ENCODE peak calls at places on chromosomes 11 and 22, in four cellular contexts. F is adrenal gland, L is mammary epithelial cell, U is heart left ventricle. R is an unnamed sample.

GRCh38 chr11:112826026-112826425 is 135.2 kb upstream of the NCAM1 start:
- DNase-seq in U (no peak), F (no peak), L (no peak), R (no peak)

GRCh38 chr11:30861506-30861905 is 275.4 kb upstream of the MPPED2 start:
- DNase-seq in U (no peak), L (no peak), F (no peak), R (no peak)

GRCh38 chr11:76962583-76963416 is 71.4 kb upstream of the B3GNT6 start:
- DNase-seq in F (no peak), U (no peak), L (no peak), R (no peak)

GRCh38 chr22:50136431-50137047 is 34.0 kb upstream of the PANX2 start:
- DNase-seq in F (no peak), L (peak), U (no peak), R (no peak)

GRCh38 chr22:45376703-45377102 is 36.7 kb downstream of the SMC1B start:
- DNase-seq in L (no peak), F (peak), U (no peak), R (no peak)

GRCh38 chr11:116035972-116036371 is 531.8 kb upstream of the CADM1 start:
- DNase-seq in U (no peak), L (no peak), F (no peak), R (no peak)

GRCh38 chr11:92314499-92314898 is 89.9 kb downstream of the FAT3 start:
- DNase-seq in U (no peak), L (no peak), F (no peak), R (no peak)

GRCh38 chr11:69274531-69275016 is 19.4 kb upstream of the MYEOV start:
- DNase-seq in L (peak), U (no peak), F (no peak), R (no peak)

GRCh38 chr11:58494096-58494495 is 13.8 kb downstream of the OR5B21 start:
- DNase-seq in L (peak), F (no peak), U (no peak), R (peak)

GRCh38 chr11:35232961-35233360 is 94.0 kb downstream of the CD44 start:
- DNase-seq in U (no peak), L (no peak), F (no peak), R (no peak)

GRCh38 chr11:35234836-35235235 is 95.9 kb downstream of the CD44 start:
- DNase-seq in F (no peak), U (no peak), L (no peak), R (peak)

GRCh38 chr11:35227551-35228341 is 88.8 kb downstream of the CD44 start:
- DNase-seq in L (no peak), F (no peak), U (no peak), R (no peak)

GRCh38 chr11:35235498-35235897 is 96.5 kb downstream of the CD44 start:
- DNase-seq in F (no peak), L (no peak), U (no peak), R (no peak)

GRCh38 chr11:35231074-35231473 is 92.1 kb downstream of the CD44 start:
- DNase-seq in F (no peak), L (no peak), U (no peak), R (no peak)
- H3K27ac ChIP-seq in F (no peak), L (no peak), U (no peak), R (no peak)

GRCh38 chr11:44731685-44732411 is 5.1 kb downstream of the TSPAN18 start:
- DNase-seq in F (peak), U (no peak), L (no peak), R (no peak)

GRCh38 chr11:44733877-44734276 is 7.1 kb downstream of the TSPAN18 start:
- DNase-seq in F (no peak), U (no peak), L (no peak), R (no peak)

GRCh38 chr11:44734982-44735381 is 8.2 kb downstream of the TSPAN18 start:
- DNase-seq in L (no peak), U (no peak), F (no peak), R (no peak)

GRCh38 chr11:44730775-44731174 is 4.0 kb downstream of the TSPAN18 start:
- DNase-seq in L (no peak), U (no peak), F (no peak), R (no peak)

DNA sequence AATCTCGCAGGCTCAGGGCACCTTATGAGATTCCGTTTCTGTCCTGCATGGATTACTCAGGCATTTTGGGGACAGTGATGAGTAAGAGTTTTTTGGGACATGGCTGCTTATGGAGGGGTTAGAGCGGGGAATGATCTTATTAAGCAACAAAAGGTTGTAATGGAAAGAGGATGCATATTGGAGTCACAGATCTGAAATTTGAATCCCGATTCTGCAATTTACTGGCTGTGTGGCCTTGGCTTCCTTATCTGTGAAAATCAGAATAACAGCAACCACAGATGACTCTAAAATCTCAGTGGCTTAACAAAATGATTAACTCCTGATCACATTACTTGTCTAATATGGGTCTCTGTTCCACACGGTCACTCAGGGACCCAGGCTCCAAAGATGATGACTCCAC is 5.8 kb downstream of the TSPAN18 start:
- DNase-seq in F (peak), U (no peak), L (no peak), R (no peak)
- H3K27ac ChIP-seq in F (peak), U (no peak), L (no peak), R (no peak)

DNA sequence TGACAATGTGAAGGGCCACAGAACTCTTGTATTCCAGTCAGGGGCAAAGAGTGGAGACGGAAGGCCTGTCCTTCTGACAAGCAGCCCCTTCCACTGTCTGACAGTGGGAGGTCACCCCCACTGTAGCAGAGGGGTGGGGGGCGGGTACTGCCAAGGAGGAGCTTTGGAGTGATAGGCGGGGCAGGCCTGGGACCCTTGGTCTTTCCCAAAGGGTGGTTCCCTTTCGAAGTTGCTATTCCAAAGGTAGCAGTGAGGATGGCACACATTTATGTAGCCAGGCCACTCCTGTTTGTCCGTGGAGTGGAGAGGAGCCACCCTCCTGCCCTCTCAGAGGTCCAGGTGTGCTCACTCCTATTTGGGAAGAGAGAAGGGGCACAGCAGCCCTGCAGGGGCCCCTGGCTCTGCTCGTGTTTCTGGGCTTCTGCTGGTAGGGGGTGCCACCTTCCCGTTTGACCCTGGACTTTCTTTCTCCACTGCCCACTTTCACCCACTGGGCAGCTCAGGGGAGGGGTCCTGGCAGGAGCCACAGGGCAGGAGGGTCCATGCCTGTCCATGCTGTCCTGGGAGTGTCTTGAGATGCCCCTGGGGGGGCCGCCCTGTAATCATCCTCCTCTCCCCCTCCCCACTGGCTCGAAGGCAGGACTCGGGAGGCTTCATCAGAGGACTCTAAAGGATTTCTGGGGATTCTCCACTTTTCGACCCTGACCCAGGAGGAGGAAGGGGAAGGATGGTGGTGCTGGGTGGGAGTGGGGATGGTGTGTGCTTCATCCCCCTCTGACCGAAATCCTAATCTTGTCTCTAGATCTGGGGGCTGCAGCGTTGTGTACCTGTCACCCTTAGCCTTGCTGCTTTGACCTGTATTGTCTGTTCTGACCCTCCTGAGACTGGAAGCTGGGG is 994 bp downstream of the TAGLN start:
- DNase-seq in F (no peak), L (no peak), U (peak), R (no peak)
- H3K27ac ChIP-seq in F (peak), L (no peak), U (peak), R (peak)

GRCh38 chr11:117861151-117862018 is 15.1 kb downstream of the FXYD6 start:
- DNase-seq in U (peak), L (no peak), F (no peak), R (no peak)
- H3K27ac ChIP-seq in U (peak), L (no peak), F (peak), R (no peak)

GRCh38 chr11:12083380-12083779 is 27.0 kb upstream of the MICAL2 start:
- DNase-seq in U (no peak), F (no peak), L (no peak), R (no peak)
- H3K27ac ChIP-seq in U (no peak), F (no peak), L (no peak), R (peak)

GRCh38 chr22:24265734-24266133 is 4.9 kb upstream of the SPECC1L start:
- DNase-seq in L (no peak), U (no peak), F (no peak), R (no peak)
- H3K27ac ChIP-seq in L (no peak), U (no peak), F (no peak), R (no peak)

GRCh38 chr11:120540744-120541143 is 29.2 kb downstream of the GRIK4 start:
- DNase-seq in F (no peak), L (no peak), U (no peak), R (peak)
- H3K27ac ChIP-seq in F (no peak), L (no peak), U (no peak), R (no peak)

GRCh38 chr22:38148252-38148651 is 33.4 kb downstream of the PLA2G6 start:
- DNase-seq in F (no peak), U (no peak), L (peak), R (peak)
- H3K27ac ChIP-seq in F (no peak), U (no peak), L (peak), R (no peak)

GRCh38 chr11:74683279-74683871 is 47.9 kb downstream of the CHRDL2 start:
- DNase-seq in U (no peak), L (no peak), F (peak), R (no peak)
- H3K27ac ChIP-seq in U (peak), L (no peak), F (no peak), R (no peak)

GRCh38 chr11:22634897-22635629 is 9.4 kb upstream of the FANCF start:
- DNase-seq in L (peak), U (no peak), F (no peak), R (peak)
- H3K27ac ChIP-seq in L (no peak), U (no peak), F (no peak), R (no peak)